ENCODE peak calls at places on chromosomes 16 and 17, in eight cellular contexts. One of them, this sample, is unnamed.

GRCh38 chr16:72760581-72760980 is 287.3 kb downstream of the ZFHX3 start:
- DNase-seq in fibroblast of mammary gland: no peak
- DNase-seq in WTC11: no peak
- DNase-seq in adrenal gland: no peak
- DNase-seq in hypothalamus: no peak
- DNase-seq in T-helper 1 cell: no peak
- DNase-seq in NCI-H2029 treated with DMSO at 0.1 percent for 48 hours: no peak
- DNase-seq in fibroblast of lung: peak; percentile 68
- DNase-seq in this sample: no peak

GRCh38 chr16:57752203-57752580 is 16.6 kb downstream of the KATNB1 start:
- DNase-seq in fibroblast of mammary gland: no peak
- DNase-seq in WTC11: no peak
- DNase-seq in adrenal gland: no peak
- DNase-seq in hypothalamus: no peak
- DNase-seq in T-helper 1 cell: no peak
- DNase-seq in NCI-H2029 treated with DMSO at 0.1 percent for 48 hours: no peak
- DNase-seq in fibroblast of lung: no peak
- DNase-seq in this sample: no peak

GRCh38 chr16:83903739-83904138 is 4.8 kb downstream of the MLYCD start:
- DNase-seq in fibroblast of mammary gland: peak; percentile 73
- DNase-seq in WTC11: no peak
- DNase-seq in adrenal gland: peak; percentile 91
- DNase-seq in hypothalamus: peak; percentile 53
- DNase-seq in T-helper 1 cell: no peak
- DNase-seq in NCI-H2029 treated with DMSO at 0.1 percent for 48 hours: no peak
- DNase-seq in fibroblast of lung: peak; percentile 23
- DNase-seq in this sample: peak; percentile 48

GRCh38 chr16:72913551-72913950 is 134.4 kb downstream of the ZFHX3 start:
- DNase-seq in fibroblast of mammary gland: no peak
- DNase-seq in WTC11: no peak
- DNase-seq in adrenal gland: no peak
- DNase-seq in hypothalamus: no peak
- DNase-seq in T-helper 1 cell: no peak
- DNase-seq in NCI-H2029 treated with DMSO at 0.1 percent for 48 hours: no peak
- DNase-seq in fibroblast of lung: no peak
- DNase-seq in this sample: no peak

GRCh38 chr17:17022011-17022800 is 20.1 kb upstream of the MPRIP start:
- DNase-seq in fibroblast of mammary gland: no peak
- DNase-seq in WTC11: no peak
- DNase-seq in adrenal gland: no peak
- DNase-seq in hypothalamus: no peak
- DNase-seq in T-helper 1 cell: no peak
- DNase-seq in NCI-H2029 treated with DMSO at 0.1 percent for 48 hours: no peak
- DNase-seq in fibroblast of lung: no peak
- DNase-seq in this sample: no peak

GRCh38 chr17:42512246-42512645 is 23.8 kb upstream of the NAGLU start:
- DNase-seq in fibroblast of mammary gland: no peak
- DNase-seq in WTC11: no peak
- DNase-seq in adrenal gland: no peak
- DNase-seq in hypothalamus: no peak
- DNase-seq in T-helper 1 cell: no peak
- DNase-seq in NCI-H2029 treated with DMSO at 0.1 percent for 48 hours: no peak
- DNase-seq in fibroblast of lung: no peak
- DNase-seq in this sample: no peak

GRCh38 chr17:38970128-38970527 is 2.9 kb upstream of the FBXO47 start:
- DNase-seq in fibroblast of mammary gland: no peak
- DNase-seq in WTC11: no peak
- DNase-seq in adrenal gland: no peak
- DNase-seq in hypothalamus: no peak
- DNase-seq in T-helper 1 cell: no peak
- DNase-seq in NCI-H2029 treated with DMSO at 0.1 percent for 48 hours: no peak
- DNase-seq in fibroblast of lung: no peak
- DNase-seq in this sample: no peak

GRCh38 chr17:47704781-47705180 is 10.8 kb downstream of the TBKBP1 start:
- DNase-seq in fibroblast of mammary gland: no peak
- DNase-seq in WTC11: no peak
- DNase-seq in adrenal gland: no peak
- DNase-seq in hypothalamus: no peak
- DNase-seq in T-helper 1 cell: no peak
- DNase-seq in NCI-H2029 treated with DMSO at 0.1 percent for 48 hours: no peak
- DNase-seq in fibroblast of lung: no peak
- DNase-seq in this sample: no peak

This sample was measured in glutamatergic neuron.